ENCODE peak calls at places on chromosome 4, in nine cellular contexts. Q is AG09309, X is foreskin fibroblast, A is endodermal cell, R is left lung, T is colonic mucosa, L is kidney epithelial cell, O is mammary epithelial cell, N is thoracic aorta. W is an unnamed sample.

GRCh38 chr4:165440415-165440882 is 61.6 kb downstream of the CPE start:
- DNase-seq in R (no peak), N (no peak), A (peak), X (peak), Q (no peak), T (no peak), O (peak), L (peak), W (no peak)

GRCh38 chr4:180669637-180670036 is 1573.6 kb upstream of the TENM3 start:
- DNase-seq in R (no peak), O (peak), X (no peak), A (no peak), L (peak), T (no peak), Q (no peak), N (no peak), W (no peak)

GRCh38 chr4:123776267-123776666 is 379.7 kb downstream of the SPRY1 start:
- DNase-seq in A (no peak), R (no peak), X (no peak), Q (no peak), L (no peak), T (no peak), N (no peak), O (no peak), W (no peak)

GRCh38 chr4:93157984-93158383 is 670.6 kb upstream of the ATOH1 start:
- DNase-seq in X (no peak), A (no peak), T (no peak), O (no peak), Q (no peak), N (no peak), R (no peak), L (no peak), W (no peak)

GRCh38 chr4:173525118-173526033 is 4.7 kb downstream of the HAND2 start:
- DNase-seq in R (no peak), L (no peak), A (peak), O (no peak), Q (no peak), N (no peak), X (no peak), T (no peak), W (no peak)

GRCh38 chr4:150217192-150217591 is 138.9 kb downstream of the DCLK2 start:
- DNase-seq in N (no peak), X (peak), O (peak), R (no peak), L (peak), Q (peak), A (no peak), T (no peak), W (peak)

GRCh38 chr4:158809611-158810486 is 41.0 kb downstream of the FNIP2 start:
- DNase-seq in R (no peak), X (peak), Q (peak), N (no peak), O (peak), A (no peak), T (peak), L (peak), W (peak)

GRCh38 chr4:140952709-140953108 is 180.6 kb downstream of the RNF150 start:
- DNase-seq in Q (no peak), X (peak), L (no peak), N (no peak), O (peak), A (no peak), T (no peak), R (no peak), W (no peak)

GRCh38 chr4:118757761-118758213 is 72.6 kb downstream of the METTL14 start:
- DNase-seq in O (peak), R (no peak), N (no peak), X (peak), A (no peak), Q (no peak), L (no peak), T (no peak), W (no peak)

GRCh38 chr4:11605597-11605996 is 176.9 kb upstream of the HS3ST1 start:
- DNase-seq in R (no peak), N (no peak), Q (no peak), O (no peak), A (no peak), X (peak), L (no peak), T (no peak), W (no peak)

GRCh38 chr4:113122066-113122465 is 72.6 kb downstream of the ANK2 start:
- DNase-seq in Q (no peak), N (no peak), X (no peak), A (no peak), T (no peak), R (no peak), L (no peak), O (no peak), W (no peak)

GRCh38 chr4:8410066-8410600 is 30.4 kb downstream of the ACOX3 start:
- DNase-seq in O (no peak), N (no peak), Q (no peak), T (no peak), X (no peak), R (no peak), A (no peak), L (no peak), W (no peak)

GRCh38 chr4:57424231-57424897 is 314.2 kb upstream of the IGFBP7 start:
- DNase-seq in L (peak), X (peak), A (no peak), O (peak), R (no peak), Q (peak), T (no peak), N (peak), W (no peak)

GRCh38 chr4:173434226-173434625 is 35.3 kb upstream of the SCRG1 start:
- DNase-seq in X (no peak), Q (no peak), A (no peak), L (no peak), O (no peak), R (no peak), N (no peak), T (no peak), W (no peak)

GRCh38 chr4:119525005-119525749 is 103.4 kb downstream of the PDE5A start:
- DNase-seq in N (no peak), A (no peak), L (peak), R (no peak), T (no peak), O (peak), Q (no peak), X (peak), W (no peak)

GRCh38 chr4:521636-522330 is 22.8 kb downstream of the PIGG start:
- DNase-seq in A (no peak), R (no peak), L (no peak), Q (no peak), T (no peak), O (no peak), X (no peak), N (no peak), W (no peak)

GRCh38 chr4:110742148-110742547 is 119.3 kb upstream of the PITX2 start:
- DNase-seq in R (no peak), Q (no peak), N (no peak), O (no peak), A (no peak), T (no peak), X (peak), L (no peak), W (no peak)

GRCh38 chr4:180596888-180597483 is 1646.2 kb upstream of the TENM3 start:
- DNase-seq in T (no peak), X (no peak), A (no peak), O (no peak), R (no peak), N (no peak), Q (no peak), L (no peak), W (no peak)

GRCh38 chr4:65645185-65645584 is 25.1 kb downstream of the EPHA5 start:
- DNase-seq in T (no peak), R (no peak), N (no peak), A (no peak), X (no peak), Q (no peak), O (no peak), L (no peak), W (no peak)

GRCh38 chr4:116599859-116600258 is 485.5 kb downstream of the TRAM1L1 start:
- DNase-seq in R (no peak), X (no peak), A (peak), N (no peak), L (no peak), T (no peak), O (no peak), Q (no peak), W (no peak)

GRCh38 chr4:75916091-75916661 is 13.9 kb upstream of the PPEF2 start:
- DNase-seq in O (peak), L (peak), A (peak), Q (no peak), N (no peak), R (no peak), T (peak), X (peak), W (no peak)

DNA sequence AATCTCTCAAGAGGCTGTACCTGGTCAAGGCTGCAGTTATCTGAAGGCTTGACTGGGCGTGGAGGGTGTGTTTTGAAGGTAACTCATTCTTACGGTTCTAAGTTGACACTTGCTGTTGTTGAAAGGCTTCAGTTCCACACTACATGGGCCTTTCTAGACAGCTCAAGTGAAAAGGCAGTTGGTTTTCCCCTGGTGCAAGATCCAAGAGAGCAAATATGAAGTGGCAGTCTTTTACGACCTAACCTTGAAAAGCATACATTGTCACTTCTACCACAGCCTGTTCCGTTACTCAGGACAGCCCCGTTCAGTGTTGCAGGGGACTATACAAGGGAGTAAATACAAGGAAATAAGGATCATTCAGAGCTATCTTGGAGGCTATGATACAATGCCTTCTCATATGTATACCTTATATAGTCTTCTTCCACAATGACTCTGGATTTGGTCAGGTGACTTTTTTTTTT is 46.2 kb downstream of the PDS5A start:
- DNase-seq in N (no peak), A (no peak), R (no peak), Q (no peak), T (no peak), L (no peak), O (no peak), X (no peak), W (peak)
- H3K4me3 ChIP-seq in N (no peak), A (no peak), R (no peak), Q (no peak), T (no peak), L (no peak), O (no peak), X (no peak), W (no peak)

DNA sequence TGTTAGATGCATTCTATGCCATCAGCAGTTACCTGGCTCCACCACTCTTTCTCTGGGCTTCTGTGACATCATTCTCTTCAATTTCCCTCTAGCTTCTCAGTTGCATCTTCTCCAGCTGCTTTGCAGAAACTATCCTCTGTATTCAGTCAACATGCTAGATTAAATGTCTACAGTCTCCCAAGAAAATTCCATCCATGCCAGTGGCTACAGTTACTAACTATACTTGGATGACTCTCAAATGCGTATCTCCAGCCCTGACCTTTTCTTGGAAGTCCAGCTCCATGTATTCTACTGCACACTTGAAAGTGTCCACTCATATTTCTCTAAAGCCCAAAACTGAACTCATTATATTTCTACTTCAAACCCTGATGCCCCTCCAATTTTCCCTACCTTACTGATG is 232.3 kb upstream of the TENM3 start:
- DNase-seq in R (no peak), X (no peak), O (no peak), T (no peak), L (no peak), N (no peak), A (no peak), Q (peak), W (no peak)
- TF ChIP-seq CTCF in R (no peak), X (no peak), O (no peak), T (no peak), L (no peak), N (no peak), A (no peak), Q (no peak), W (no peak)

GRCh38 chr4:40179360-40179759 is 17.5 kb upstream of the RHOH start:
- DNase-seq in A (no peak), X (no peak), R (no peak), O (no peak), T (no peak), N (no peak), L (no peak), Q (no peak), W (no peak)
- H3K4me3 ChIP-seq in A (no peak), X (no peak), R (no peak), O (no peak), T (no peak), N (no peak), L (no peak), Q (no peak), W (no peak)

GRCh38 chr4:94256144-94256783 is 48.6 kb downstream of the SMARCAD1 start:
- DNase-seq in N (no peak), X (no peak), T (no peak), Q (no peak), L (no peak), R (no peak), A (no peak), O (no peak), W (no peak)

GRCh38 chr4:94253036-94253435 is 45.4 kb downstream of the SMARCAD1 start:
- DNase-seq in A (no peak), T (no peak), Q (no peak), R (no peak), O (no peak), L (no peak), X (peak), N (no peak), W (no peak)

GRCh38 chr4:94251094-94251493 is 43.4 kb downstream of the SMARCAD1 start:
- DNase-seq in A (no peak), R (no peak), N (no peak), Q (no peak), L (no peak), O (no peak), X (no peak), T (no peak), W (no peak)

GRCh38 chr4:94262163-94263016 is 54.7 kb downstream of the SMARCAD1 start:
- DNase-seq in O (peak), R (no peak), L (no peak), Q (no peak), X (no peak), T (no peak), A (no peak), N (no peak), W (no peak)

GRCh38 chr4:94256833-94257232 is 49.2 kb downstream of the SMARCAD1 start:
- DNase-seq in O (no peak), A (no peak), T (no peak), L (no peak), N (no peak), R (no peak), Q (no peak), X (peak), W (no peak)
- TF ChIP-seq CTCF in O (peak), A (peak), T (no peak), L (no peak), N (no peak), R (no peak), Q (no peak), X (peak), W (peak)

DNA sequence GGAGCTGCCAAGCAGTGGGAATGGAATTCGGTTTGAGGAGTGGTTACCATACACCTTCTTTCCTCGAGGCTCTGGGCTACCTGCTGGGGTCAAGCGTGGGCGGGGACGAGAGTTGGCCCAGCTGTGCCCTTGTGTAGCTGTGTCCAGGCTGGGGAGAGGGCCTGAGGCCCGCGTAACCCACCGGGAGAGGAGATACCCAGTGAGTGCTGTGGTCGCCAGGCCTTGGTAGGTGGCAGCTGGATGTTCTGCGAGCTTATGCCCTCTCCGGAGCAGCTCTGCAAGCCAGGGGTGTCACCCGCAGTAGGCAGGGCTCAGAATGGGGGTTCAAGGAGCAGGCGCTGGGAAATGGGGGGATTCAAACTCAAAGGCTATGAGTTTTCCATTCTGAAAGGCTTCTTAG is 117.3 kb downstream of the SORCS2 start:
- DNase-seq in O (no peak), A (no peak), X (no peak), R (no peak), T (no peak), L (no peak), Q (no peak), N (no peak), W (no peak)
- H3K4me3 ChIP-seq in O (no peak), A (no peak), X (no peak), R (no peak), T (no peak), L (no peak), Q (no peak), N (no peak), W (no peak)

GRCh38 chr4:142372570-142373300 is 473.4 kb downstream of the INPP4B start:
- DNase-seq in R (no peak), A (no peak), O (no peak), T (no peak), Q (no peak), N (no peak), X (no peak), L (no peak), W (no peak)
- TF ChIP-seq CTCF in R (no peak), A (no peak), O (no peak), T (no peak), Q (no peak), N (no peak), X (no peak), L (no peak), W (no peak)

DNA sequence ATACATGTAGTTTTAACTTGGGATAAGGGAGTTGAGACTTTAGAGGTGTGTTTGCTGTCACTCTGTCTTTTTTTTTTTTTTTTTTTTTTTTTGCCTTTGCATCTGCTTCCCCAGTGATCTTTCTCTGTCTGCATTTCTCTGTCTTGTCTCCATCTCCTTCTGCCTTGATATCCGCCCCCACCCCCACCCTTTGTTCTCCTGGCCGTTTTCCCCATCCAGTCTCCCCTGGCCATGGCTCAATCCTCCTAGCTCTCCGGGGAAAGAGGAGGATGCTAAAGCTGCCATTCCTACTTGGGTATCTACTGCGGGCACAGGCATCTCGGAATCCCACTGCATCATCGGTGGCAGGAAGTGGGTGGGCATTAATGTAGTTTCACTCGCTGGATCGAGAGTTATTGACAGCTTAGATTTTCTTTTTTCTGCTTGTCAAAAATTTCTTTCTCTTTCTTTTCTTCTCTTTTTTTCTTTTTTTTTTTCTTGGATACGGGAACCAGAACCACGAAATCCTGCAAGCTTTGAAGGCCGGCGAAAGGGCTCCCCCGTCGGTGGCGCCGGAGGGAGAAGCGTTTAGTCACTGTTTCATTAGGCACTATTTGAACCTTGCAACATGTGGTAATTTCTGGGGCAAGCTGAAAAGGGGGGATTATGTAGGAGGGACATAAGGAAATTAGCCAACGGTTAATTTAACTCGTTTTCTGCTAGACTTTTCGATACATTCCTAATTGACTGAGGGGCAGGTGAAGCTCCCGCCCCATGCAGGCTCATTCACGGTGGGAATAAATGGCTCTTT is 8.2 kb downstream of the GSX2 start:
- DNase-seq in T (no peak), A (peak), X (peak), O (no peak), R (no peak), N (no peak), Q (no peak), L (no peak), W (no peak)
- H3K4me3 ChIP-seq in T (no peak), A (no peak), X (no peak), O (no peak), R (no peak), N (no peak), Q (no peak), L (no peak), W (no peak)

GRCh38 chr4:134905061-134905460 is 703.5 kb upstream of the PABPC4L start:
- DNase-seq in X (no peak), L (no peak), R (no peak), T (no peak), Q (no peak), A (no peak), O (no peak), N (no peak), W (no peak)

GRCh38 chr4:134911941-134912340 is 710.4 kb upstream of the PABPC4L start:
- DNase-seq in L (no peak), A (no peak), T (no peak), N (no peak), X (no peak), R (no peak), Q (no peak), O (no peak), W (no peak)

DNA sequence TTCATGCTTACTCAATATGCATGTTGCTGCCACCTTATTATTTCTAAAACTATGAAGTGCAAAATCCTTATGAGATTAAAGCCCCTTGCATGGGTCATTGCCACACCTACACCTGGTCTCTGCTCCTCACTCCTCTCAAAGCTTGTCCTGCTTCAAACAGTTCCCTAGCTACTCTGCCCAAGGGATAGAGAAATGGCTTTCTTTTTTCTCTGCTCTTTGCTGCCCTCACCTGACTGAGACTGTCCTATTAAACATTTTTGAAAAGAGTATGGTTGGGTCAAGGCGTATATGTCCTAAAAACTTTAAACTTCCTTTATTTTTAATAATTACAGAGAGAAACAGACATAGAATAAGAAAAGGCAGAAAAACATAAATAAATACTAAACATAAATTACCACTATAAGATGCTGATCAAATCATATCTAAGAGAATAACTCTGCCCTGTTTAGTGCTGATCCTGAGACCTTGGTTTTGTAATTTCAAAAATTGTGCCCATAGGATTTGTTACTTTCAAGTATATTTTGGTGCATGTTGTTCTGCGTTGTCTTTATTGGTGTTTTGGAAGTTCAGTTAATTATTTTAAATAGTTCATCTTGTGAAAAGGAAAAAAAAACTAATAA is 704.9 kb upstream of the PABPC4L start:
- DNase-seq in Q (no peak), X (no peak), O (no peak), L (no peak), A (peak), T (no peak), R (no peak), N (no peak), W (peak)
- TF ChIP-seq CTCF in Q (no peak), X (peak), O (no peak), L (peak), A (peak), T (no peak), R (no peak), N (no peak), W (peak)